ENCODE peak calls at places on chromosomes 6 and 20, in four cellular contexts. One of them, this sample, is unnamed.

GRCh38 chr6:157410088-157410487 is 29.1 kb downstream of the ZDHHC14 start:
- DNase-seq in activated T-cell treated with anti-CD3 and anti-CD28 coated beads for 1 hour: no peak
- DNase-seq in NCI-H526: no peak
- DNase-seq in GM10248: no peak
- DNase-seq in this sample: no peak

GRCh38 chr6:39471954-39472659 is 149.6 kb upstream of the KCNK16 start:
- DNase-seq in activated T-cell treated with anti-CD3 and anti-CD28 coated beads for 1 hour: no peak
- DNase-seq in NCI-H526: no peak
- DNase-seq in GM10248: peak; percentile 18
- DNase-seq in this sample: no peak

GRCh38 chr6:39451831-39452230 is 129.3 kb upstream of the KCNK16 start:
- DNase-seq in activated T-cell treated with anti-CD3 and anti-CD28 coated beads for 1 hour: no peak
- DNase-seq in GM10248: no peak
- DNase-seq in NCI-H526: no peak
- DNase-seq in this sample: no peak

GRCh38 chr20:35192071-35192872 is 20.4 kb downstream of the PROCR start:
- DNase-seq in NCI-H526: no peak
- DNase-seq in activated T-cell treated with anti-CD3 and anti-CD28 coated beads for 1 hour: no peak
- DNase-seq in GM10248: no peak
- DNase-seq in this sample: no peak

GRCh38 chr6:115591973-115592486 is 468.7 kb downstream of the FRK start:
- DNase-seq in GM10248: no peak
- DNase-seq in NCI-H526: no peak
- DNase-seq in activated T-cell treated with anti-CD3 and anti-CD28 coated beads for 1 hour: no peak
- DNase-seq in this sample: no peak

GRCh38 chr6:143620461-143620860 is 57.3 kb upstream of the PHACTR2 start:
- DNase-seq in GM10248: no peak
- DNase-seq in NCI-H526: no peak
- DNase-seq in activated T-cell treated with anti-CD3 and anti-CD28 coated beads for 1 hour: no peak
- DNase-seq in this sample: no peak

GRCh38 chr6:157339432-157339831 is 16.1 kb upstream of the TMEM242 start:
- DNase-seq in activated T-cell treated with anti-CD3 and anti-CD28 coated beads for 1 hour: no peak
- DNase-seq in NCI-H526: no peak
- DNase-seq in GM10248: no peak
- DNase-seq in this sample: no peak

GRCh38 chr6:133590196-133590595 is 298.7 kb upstream of the TCF21 start:
- DNase-seq in activated T-cell treated with anti-CD3 and anti-CD28 coated beads for 1 hour: no peak
- DNase-seq in GM10248: no peak
- DNase-seq in NCI-H526: no peak
- DNase-seq in this sample: no peak

GRCh38 chr6:26491604-26492003 is 8.5 kb upstream of the BTN1A1 start:
- DNase-seq in NCI-H526: no peak
- DNase-seq in activated T-cell treated with anti-CD3 and anti-CD28 coated beads for 1 hour: no peak
- DNase-seq in GM10248: no peak
- DNase-seq in this sample: no peak